ENCODE peak calls at places on chromosomes 1 and 21, in six cellular contexts. J is ELR, P is astrocyte of the cerebellum, H is nucleus accumbens, I is cerebellar cortex, Z is transverse colon. W is an unnamed sample.

GRCh38 chr1:197391303-197392226 is 123.5 kb downstream of the CRB1 start:
- DNase-seq in J (peak), P (no peak), H (no peak), I (no peak), Z (no peak), W (no peak)

GRCh38 chr1:72397786-72398185 is 115.4 kb upstream of the NEGR1 start:
- DNase-seq in J (peak), P (peak), H (no peak), I (peak), Z (no peak), W (peak)

GRCh38 chr1:111556318-111557037 is 53.0 kb upstream of the ADORA3 start:
- DNase-seq in J (no peak), P (no peak), H (no peak), I (no peak), Z (no peak), W (no peak)

GRCh38 chr21:32237021-32237420 is 41.8 kb downstream of the MIS18A start:
- DNase-seq in J (no peak), P (no peak), H (no peak), I (no peak), Z (no peak), W (no peak)

GRCh38 chr1:165828103-165828558 is 717 bp downstream of the UCK2 start:
- DNase-seq in J (peak), P (no peak), H (peak), I (peak), Z (peak), W (no peak)

GRCh38 chr1:161019767-161020572 is 982 bp downstream of the F11R start:
- DNase-seq in J (peak), P (no peak), H (no peak), I (no peak), Z (no peak), W (no peak)

GRCh38 chr1:1268284-1268682 is 5.4 kb downstream of the UBE2J2 start:
- DNase-seq in J (no peak), P (no peak), H (no peak), I (no peak), Z (no peak), W (no peak)

GRCh38 chr21:39675595-39675994 is 62.9 kb downstream of the B3GALT5 start:
- DNase-seq in J (no peak), P (no peak), H (no peak), I (no peak), Z (no peak), W (no peak)

GRCh38 chr1:9598316-9598700 is 9.6 kb downstream of the TMEM201 start:
- DNase-seq in J (no peak), P (no peak), H (no peak), I (no peak), Z (no peak), W (no peak)

GRCh38 chr1:58438468-58438867 is 108.1 kb downstream of the OMA1 start:
- DNase-seq in J (no peak), P (no peak), H (no peak), I (no peak), Z (no peak), W (no peak)

GRCh38 chr1:107652976-107653375 is 312.0 kb downstream of the VAV3 start:
- DNase-seq in J (no peak), P (no peak), H (no peak), I (no peak), Z (no peak), W (no peak)

GRCh38 chr1:108712605-108713150 is at the start of gene FNDC7:
- DNase-seq in J (no peak), P (no peak), H (no peak), I (no peak), Z (no peak), W (no peak)

GRCh38 chr1:225915538-225915991 is 8.5 kb downstream of the PYCR2 start:
- DNase-seq in J (no peak), P (no peak), H (no peak), I (no peak), Z (no peak), W (no peak)

GRCh38 chr1:1794999-1795398 is 16.7 kb upstream of the NADK start:
- DNase-seq in J (no peak), P (no peak), H (no peak), I (no peak), Z (no peak), W (no peak)

GRCh38 chr1:240598201-240598600 is 13.8 kb downstream of the GREM2 start:
- DNase-seq in J (no peak), P (peak), H (no peak), I (no peak), Z (no peak), W (no peak)

GRCh38 chr1:226217273-226217672 is 6.2 kb upstream of the MIXL1 start:
- DNase-seq in J (peak), P (no peak), H (no peak), I (no peak), Z (no peak), W (no peak)

GRCh38 chr1:17849216-17849615 is 94.1 kb downstream of the ACTL8 start:
- DNase-seq in J (peak), P (no peak), H (no peak), I (no peak), Z (no peak), W (no peak)

GRCh38 chr1:155973723-155974122 is 4.6 kb downstream of the ARHGEF2 start:
- DNase-seq in J (no peak), P (no peak), H (no peak), I (peak), Z (no peak), W (no peak)

GRCh38 chr1:105459759-105460158 is 1596.7 kb upstream of the PRMT6 start:
- DNase-seq in J (no peak), P (no peak), H (no peak), I (no peak), Z (no peak), W (no peak)

GRCh38 chr21:31354604-31355443 is 10.8 kb upstream of the TIAM1 start:
- DNase-seq in J (peak), P (peak), H (no peak), I (no peak), Z (peak), W (peak)

GRCh38 chr1:1082239-1083180 is 8.4 kb upstream of the RNF223 start:
- DNase-seq in J (no peak), P (no peak), H (no peak), I (no peak), Z (peak), W (no peak)

GRCh38 chr1:204760350-204761134 is 75.0 kb upstream of the LRRN2 start:
- DNase-seq in J (no peak), P (no peak), H (no peak), I (no peak), Z (no peak), W (no peak)

GRCh38 chr1:160884579-160884978 is 401 bp downstream of the ITLN1 start:
- DNase-seq in J (peak), P (no peak), H (no peak), I (no peak), Z (no peak), W (no peak)

GRCh38 chr1:9038881-9039760 is 12.9 kb upstream of the SLC2A7 start:
- DNase-seq in J (no peak), P (no peak), H (no peak), I (no peak), Z (no peak), W (no peak)

GRCh38 chr1:7383671-7384070 is 387.4 kb upstream of the VAMP3 start:
- DNase-seq in J (no peak), P (no peak), H (no peak), I (no peak), Z (no peak), W (no peak)

GRCh38 chr1:60935599-60935990 is 146.8 kb upstream of the NFIA start:
- DNase-seq in J (no peak), P (no peak), H (no peak), I (no peak), Z (no peak), W (no peak)

GRCh38 chr21:35719105-35719504 is 341.2 kb downstream of the SETD4 start:
- DNase-seq in J (no peak), P (no peak), H (no peak), I (no peak), Z (no peak), W (no peak)

GRCh38 chr1:151511636-151512215 is 539 bp downstream of the CGN start:
- DNase-seq in J (peak), P (no peak), H (peak), I (peak), Z (peak), W (no peak)

GRCh38 chr21:17758703-17759102 is 60.5 kb downstream of the C21orf91 start:
- DNase-seq in J (no peak), P (no peak), H (no peak), I (no peak), Z (no peak), W (no peak)

GRCh38 chr1:206909167-206909882 is 12.1 kb downstream of the IL24 start:
- DNase-seq in J (peak), P (no peak), H (peak), I (no peak), Z (peak), W (no peak)

GRCh38 chr1:240486596-240486995 is 125.4 kb downstream of the GREM2 start:
- DNase-seq in J (peak), P (no peak), H (no peak), I (no peak), Z (no peak), W (no peak)

GRCh38 chr1:161139765-161140164 is 7.3 kb upstream of the DEDD start:
- DNase-seq in J (peak), P (peak), H (no peak), I (peak), Z (no peak), W (no peak)

GRCh38 chr1:212433577-212434462 is 1.1 kb downstream of the NENF start:
- DNase-seq in J (no peak), P (no peak), H (no peak), I (peak), Z (no peak), W (no peak)

GRCh38 chr1:242405947-242406346 is 118.5 kb downstream of the PLD5 start:
- DNase-seq in J (no peak), P (no peak), H (no peak), I (no peak), Z (no peak), W (no peak)

GRCh38 chr21:31158789-31159581 is 120.7 kb upstream of the KRTAP19-8 start:
- DNase-seq in J (no peak), P (no peak), H (no peak), I (no peak), Z (no peak), W (no peak)

GRCh38 chr1:32592953-32593352 is 53.7 kb downstream of the ZBTB8A start:
- DNase-seq in J (peak), P (no peak), H (no peak), I (no peak), Z (no peak), W (no peak)

GRCh38 chr1:10495942-10496341 is 21.2 kb downstream of the PEX14 start:
- DNase-seq in J (no peak), P (no peak), H (no peak), I (no peak), Z (no peak), W (no peak)